ENCODE peak calls at places on chromosome 20, in nine cellular contexts. One of them, this sample, is unnamed.

GRCh38 chr20:38601216-38602184 is at the start of gene ARHGAP40:
- DNase-seq in Calu3: peak
- DNase-seq in caudate nucleus: peak
- DNase-seq in right cardiac atrium: no peak
- DNase-seq in GDM1: no peak
- DNase-seq in OCI-LY7: no peak
- DNase-seq in activated T-helper 1 cell treated with anti-CD3 and anti-CD28 coated beads, Interleukin-2, amount 50 U/mL, for 16 hours: no peak
- DNase-seq in CD4-positive, alpha-beta T cell: no peak
- DNase-seq in stimulated activated CD4-positive, alpha-beta T cell treated with anti-CD3 and anti-CD28 coated beads, Interleukin-4, amount 100 ng/mL, for 24 hours: peak
- DNase-seq in this sample: no peak

GRCh38 chr20:25533920-25534700 is 51.2 kb downstream of the NINL start:
- DNase-seq in GDM1: no peak
- DNase-seq in stimulated activated CD4-positive, alpha-beta T cell treated with anti-CD3 and anti-CD28 coated beads, Interleukin-4, amount 100 ng/mL, for 24 hours: no peak
- DNase-seq in activated T-helper 1 cell treated with anti-CD3 and anti-CD28 coated beads, Interleukin-2, amount 50 U/mL, for 16 hours: no peak
- DNase-seq in Calu3: no peak
- DNase-seq in CD4-positive, alpha-beta T cell: no peak
- DNase-seq in caudate nucleus: no peak
- DNase-seq in OCI-LY7: no peak
- DNase-seq in right cardiac atrium: no peak
- DNase-seq in this sample: no peak

GRCh38 chr20:59042151-59042795 is at the start of gene PRELID3B:
- DNase-seq in stimulated activated CD4-positive, alpha-beta T cell treated with anti-CD3 and anti-CD28 coated beads, Interleukin-4, amount 100 ng/mL, for 24 hours: no peak
- DNase-seq in GDM1: no peak
- DNase-seq in Calu3: peak
- DNase-seq in caudate nucleus: no peak
- DNase-seq in CD4-positive, alpha-beta T cell: no peak
- DNase-seq in OCI-LY7: peak
- DNase-seq in activated T-helper 1 cell treated with anti-CD3 and anti-CD28 coated beads, Interleukin-2, amount 50 U/mL, for 16 hours: no peak
- DNase-seq in right cardiac atrium: no peak
- DNase-seq in this sample: peak

GRCh38 chr20:37394543-37395410 is 48.8 kb downstream of the SRC start:
- DNase-seq in OCI-LY7: no peak
- DNase-seq in caudate nucleus: no peak
- DNase-seq in stimulated activated CD4-positive, alpha-beta T cell treated with anti-CD3 and anti-CD28 coated beads, Interleukin-4, amount 100 ng/mL, for 24 hours: no peak
- DNase-seq in activated T-helper 1 cell treated with anti-CD3 and anti-CD28 coated beads, Interleukin-2, amount 50 U/mL, for 16 hours: no peak
- DNase-seq in Calu3: no peak
- DNase-seq in right cardiac atrium: no peak
- DNase-seq in CD4-positive, alpha-beta T cell: no peak
- DNase-seq in GDM1: no peak
- DNase-seq in this sample: no peak

GRCh38 chr20:19867074-19867473 is 109.0 kb downstream of the RIN2 start:
- DNase-seq in right cardiac atrium: no peak
- DNase-seq in OCI-LY7: no peak
- DNase-seq in Calu3: no peak
- DNase-seq in GDM1: no peak
- DNase-seq in activated T-helper 1 cell treated with anti-CD3 and anti-CD28 coated beads, Interleukin-2, amount 50 U/mL, for 16 hours: no peak
- DNase-seq in caudate nucleus: no peak
- DNase-seq in CD4-positive, alpha-beta T cell: no peak
- DNase-seq in stimulated activated CD4-positive, alpha-beta T cell treated with anti-CD3 and anti-CD28 coated beads, Interleukin-4, amount 100 ng/mL, for 24 hours: no peak
- DNase-seq in this sample: no peak

GRCh38 chr20:11387189-11387754 is 530.4 kb upstream of the BTBD3 start:
- DNase-seq in GDM1: no peak
- DNase-seq in Calu3: peak
- DNase-seq in CD4-positive, alpha-beta T cell: no peak
- DNase-seq in activated T-helper 1 cell treated with anti-CD3 and anti-CD28 coated beads, Interleukin-2, amount 50 U/mL, for 16 hours: no peak
- DNase-seq in OCI-LY7: no peak
- DNase-seq in stimulated activated CD4-positive, alpha-beta T cell treated with anti-CD3 and anti-CD28 coated beads, Interleukin-4, amount 100 ng/mL, for 24 hours: no peak
- DNase-seq in right cardiac atrium: no peak
- DNase-seq in caudate nucleus: no peak
- DNase-seq in this sample: no peak

GRCh38 chr20:36836591-36837329 is 39.2 kb upstream of the TLDC2 start:
- DNase-seq in activated T-helper 1 cell treated with anti-CD3 and anti-CD28 coated beads, Interleukin-2, amount 50 U/mL, for 16 hours: no peak
- DNase-seq in right cardiac atrium: peak
- DNase-seq in OCI-LY7: peak
- DNase-seq in caudate nucleus: no peak
- DNase-seq in GDM1: peak
- DNase-seq in Calu3: peak
- DNase-seq in stimulated activated CD4-positive, alpha-beta T cell treated with anti-CD3 and anti-CD28 coated beads, Interleukin-4, amount 100 ng/mL, for 24 hours: peak
- DNase-seq in CD4-positive, alpha-beta T cell: peak
- DNase-seq in this sample: no peak

GRCh38 chr20:16143596-16143995 is 429.7 kb downstream of the KIF16B start:
- DNase-seq in stimulated activated CD4-positive, alpha-beta T cell treated with anti-CD3 and anti-CD28 coated beads, Interleukin-4, amount 100 ng/mL, for 24 hours: no peak
- DNase-seq in GDM1: no peak
- DNase-seq in Calu3: no peak
- DNase-seq in activated T-helper 1 cell treated with anti-CD3 and anti-CD28 coated beads, Interleukin-2, amount 50 U/mL, for 16 hours: no peak
- DNase-seq in CD4-positive, alpha-beta T cell: no peak
- DNase-seq in right cardiac atrium: no peak
- DNase-seq in caudate nucleus: no peak
- DNase-seq in OCI-LY7: no peak
- DNase-seq in this sample: no peak

GRCh38 chr20:57882451-57883161 is 172.8 kb upstream of the PMEPA1 start:
- DNase-seq in stimulated activated CD4-positive, alpha-beta T cell treated with anti-CD3 and anti-CD28 coated beads, Interleukin-4, amount 100 ng/mL, for 24 hours: no peak
- DNase-seq in CD4-positive, alpha-beta T cell: no peak
- DNase-seq in Calu3: no peak
- DNase-seq in OCI-LY7: no peak
- DNase-seq in GDM1: no peak
- DNase-seq in caudate nucleus: no peak
- DNase-seq in right cardiac atrium: no peak
- DNase-seq in activated T-helper 1 cell treated with anti-CD3 and anti-CD28 coated beads, Interleukin-2, amount 50 U/mL, for 16 hours: no peak
- DNase-seq in this sample: no peak

GRCh38 chr20:10093087-10093591 is 58.4 kb downstream of the ANKEF1 start:
- DNase-seq in caudate nucleus: no peak
- DNase-seq in GDM1: no peak
- DNase-seq in right cardiac atrium: peak
- DNase-seq in OCI-LY7: no peak
- DNase-seq in CD4-positive, alpha-beta T cell: no peak
- DNase-seq in stimulated activated CD4-positive, alpha-beta T cell treated with anti-CD3 and anti-CD28 coated beads, Interleukin-4, amount 100 ng/mL, for 24 hours: no peak
- DNase-seq in activated T-helper 1 cell treated with anti-CD3 and anti-CD28 coated beads, Interleukin-2, amount 50 U/mL, for 16 hours: no peak
- DNase-seq in Calu3: peak
- DNase-seq in this sample: no peak

GRCh38 chr20:16748058-16748457 is at the start of gene OTOR:
- DNase-seq in GDM1: no peak
- DNase-seq in stimulated activated CD4-positive, alpha-beta T cell treated with anti-CD3 and anti-CD28 coated beads, Interleukin-4, amount 100 ng/mL, for 24 hours: no peak
- DNase-seq in activated T-helper 1 cell treated with anti-CD3 and anti-CD28 coated beads, Interleukin-2, amount 50 U/mL, for 16 hours: no peak
- DNase-seq in caudate nucleus: no peak
- DNase-seq in OCI-LY7: no peak
- DNase-seq in Calu3: no peak
- DNase-seq in right cardiac atrium: no peak
- DNase-seq in CD4-positive, alpha-beta T cell: no peak
- DNase-seq in this sample: no peak

GRCh38 chr20:8454137-8454712 is 322.2 kb downstream of the PLCB1 start:
- DNase-seq in Calu3: no peak
- DNase-seq in OCI-LY7: peak
- DNase-seq in GDM1: peak
- DNase-seq in caudate nucleus: no peak
- DNase-seq in CD4-positive, alpha-beta T cell: no peak
- DNase-seq in stimulated activated CD4-positive, alpha-beta T cell treated with anti-CD3 and anti-CD28 coated beads, Interleukin-4, amount 100 ng/mL, for 24 hours: peak
- DNase-seq in right cardiac atrium: no peak
- DNase-seq in activated T-helper 1 cell treated with anti-CD3 and anti-CD28 coated beads, Interleukin-2, amount 50 U/mL, for 16 hours: no peak
- DNase-seq in this sample: no peak

GRCh38 chr20:5528719-5529256 is 212.0 kb upstream of the PROKR2 start:
- DNase-seq in caudate nucleus: peak
- DNase-seq in OCI-LY7: peak
- DNase-seq in stimulated activated CD4-positive, alpha-beta T cell treated with anti-CD3 and anti-CD28 coated beads, Interleukin-4, amount 100 ng/mL, for 24 hours: peak
- DNase-seq in GDM1: peak
- DNase-seq in right cardiac atrium: peak
- DNase-seq in CD4-positive, alpha-beta T cell: peak
- DNase-seq in activated T-helper 1 cell treated with anti-CD3 and anti-CD28 coated beads, Interleukin-2, amount 50 U/mL, for 16 hours: peak
- DNase-seq in Calu3: peak
- DNase-seq in this sample: no peak

GRCh38 chr20:50277064-50277415 is 86.4 kb downstream of the CEBPB start:
- DNase-seq in OCI-LY7: no peak
- DNase-seq in CD4-positive, alpha-beta T cell: no peak
- DNase-seq in right cardiac atrium: peak
- DNase-seq in stimulated activated CD4-positive, alpha-beta T cell treated with anti-CD3 and anti-CD28 coated beads, Interleukin-4, amount 100 ng/mL, for 24 hours: no peak
- DNase-seq in GDM1: no peak
- DNase-seq in caudate nucleus: no peak
- DNase-seq in Calu3: no peak
- DNase-seq in activated T-helper 1 cell treated with anti-CD3 and anti-CD28 coated beads, Interleukin-2, amount 50 U/mL, for 16 hours: no peak
- DNase-seq in this sample: no peak

GRCh38 chr20:57898332-57898731 is 188.5 kb upstream of the PMEPA1 start:
- DNase-seq in GDM1: no peak
- DNase-seq in activated T-helper 1 cell treated with anti-CD3 and anti-CD28 coated beads, Interleukin-2, amount 50 U/mL, for 16 hours: no peak
- DNase-seq in right cardiac atrium: no peak
- DNase-seq in CD4-positive, alpha-beta T cell: no peak
- DNase-seq in OCI-LY7: no peak
- DNase-seq in caudate nucleus: no peak
- DNase-seq in Calu3: no peak
- DNase-seq in stimulated activated CD4-positive, alpha-beta T cell treated with anti-CD3 and anti-CD28 coated beads, Interleukin-4, amount 100 ng/mL, for 24 hours: no peak
- DNase-seq in this sample: no peak

GRCh38 chr20:10990625-10991382 is 317.0 kb upstream of the JAG1 start:
- DNase-seq in OCI-LY7: no peak
- DNase-seq in GDM1: no peak
- DNase-seq in right cardiac atrium: no peak
- DNase-seq in stimulated activated CD4-positive, alpha-beta T cell treated with anti-CD3 and anti-CD28 coated beads, Interleukin-4, amount 100 ng/mL, for 24 hours: no peak
- DNase-seq in Calu3: no peak
- DNase-seq in activated T-helper 1 cell treated with anti-CD3 and anti-CD28 coated beads, Interleukin-2, amount 50 U/mL, for 16 hours: no peak
- DNase-seq in caudate nucleus: no peak
- DNase-seq in CD4-positive, alpha-beta T cell: no peak
- DNase-seq in this sample: no peak

GRCh38 chr20:33568378-33569289 is 78.7 kb downstream of the CBFA2T2 start:
- DNase-seq in Calu3: no peak
- DNase-seq in stimulated activated CD4-positive, alpha-beta T cell treated with anti-CD3 and anti-CD28 coated beads, Interleukin-4, amount 100 ng/mL, for 24 hours: no peak
- DNase-seq in GDM1: no peak
- DNase-seq in OCI-LY7: peak
- DNase-seq in caudate nucleus: peak
- DNase-seq in CD4-positive, alpha-beta T cell: no peak
- DNase-seq in right cardiac atrium: peak
- DNase-seq in activated T-helper 1 cell treated with anti-CD3 and anti-CD28 coated beads, Interleukin-2, amount 50 U/mL, for 16 hours: no peak
- DNase-seq in this sample: no peak

GRCh38 chr20:1946762-1947534 is 46.9 kb downstream of the PDYN start:
- DNase-seq in CD4-positive, alpha-beta T cell: no peak
- DNase-seq in right cardiac atrium: peak
- DNase-seq in stimulated activated CD4-positive, alpha-beta T cell treated with anti-CD3 and anti-CD28 coated beads, Interleukin-4, amount 100 ng/mL, for 24 hours: no peak
- DNase-seq in caudate nucleus: no peak
- DNase-seq in GDM1: no peak
- DNase-seq in activated T-helper 1 cell treated with anti-CD3 and anti-CD28 coated beads, Interleukin-2, amount 50 U/mL, for 16 hours: no peak
- DNase-seq in Calu3: no peak
- DNase-seq in OCI-LY7: no peak
- DNase-seq in this sample: no peak

GRCh38 chr20:37954626-37955025 is 51.7 kb downstream of the VSTM2L start:
- DNase-seq in right cardiac atrium: no peak
- DNase-seq in activated T-helper 1 cell treated with anti-CD3 and anti-CD28 coated beads, Interleukin-2, amount 50 U/mL, for 16 hours: no peak
- DNase-seq in OCI-LY7: no peak
- DNase-seq in CD4-positive, alpha-beta T cell: no peak
- DNase-seq in caudate nucleus: no peak
- DNase-seq in stimulated activated CD4-positive, alpha-beta T cell treated with anti-CD3 and anti-CD28 coated beads, Interleukin-4, amount 100 ng/mL, for 24 hours: no peak
- DNase-seq in Calu3: no peak
- DNase-seq in GDM1: no peak
- DNase-seq in this sample: no peak

GRCh38 chr20:23082846-23083552 is 3.1 kb downstream of the CD93 start:
- DNase-seq in right cardiac atrium: peak
- DNase-seq in caudate nucleus: no peak
- DNase-seq in CD4-positive, alpha-beta T cell: no peak
- DNase-seq in stimulated activated CD4-positive, alpha-beta T cell treated with anti-CD3 and anti-CD28 coated beads, Interleukin-4, amount 100 ng/mL, for 24 hours: no peak
- DNase-seq in GDM1: no peak
- DNase-seq in activated T-helper 1 cell treated with anti-CD3 and anti-CD28 coated beads, Interleukin-2, amount 50 U/mL, for 16 hours: no peak
- DNase-seq in Calu3: no peak
- DNase-seq in OCI-LY7: no peak
- DNase-seq in this sample: no peak

GRCh38 chr20:20710847-20711315 is 1.6 kb downstream of the RALGAPA2 start:
- DNase-seq in GDM1: no peak
- DNase-seq in CD4-positive, alpha-beta T cell: peak
- DNase-seq in activated T-helper 1 cell treated with anti-CD3 and anti-CD28 coated beads, Interleukin-2, amount 50 U/mL, for 16 hours: no peak
- DNase-seq in Calu3: peak
- DNase-seq in caudate nucleus: no peak
- DNase-seq in stimulated activated CD4-positive, alpha-beta T cell treated with anti-CD3 and anti-CD28 coated beads, Interleukin-4, amount 100 ng/mL, for 24 hours: peak
- DNase-seq in OCI-LY7: peak
- DNase-seq in right cardiac atrium: no peak
- DNase-seq in this sample: no peak

GRCh38 chr20:61303675-61304074 is 51.6 kb downstream of the CDH4 start:
- DNase-seq in OCI-LY7: no peak
- DNase-seq in stimulated activated CD4-positive, alpha-beta T cell treated with anti-CD3 and anti-CD28 coated beads, Interleukin-4, amount 100 ng/mL, for 24 hours: no peak
- DNase-seq in activated T-helper 1 cell treated with anti-CD3 and anti-CD28 coated beads, Interleukin-2, amount 50 U/mL, for 16 hours: no peak
- DNase-seq in caudate nucleus: no peak
- DNase-seq in right cardiac atrium: no peak
- DNase-seq in CD4-positive, alpha-beta T cell: no peak
- DNase-seq in Calu3: no peak
- DNase-seq in GDM1: no peak
- DNase-seq in this sample: no peak

GRCh38 chr20:13231031-13231752 is 10.1 kb downstream of the ISM1 start:
- DNase-seq in GDM1: no peak
- DNase-seq in stimulated activated CD4-positive, alpha-beta T cell treated with anti-CD3 and anti-CD28 coated beads, Interleukin-4, amount 100 ng/mL, for 24 hours: peak
- DNase-seq in caudate nucleus: no peak
- DNase-seq in activated T-helper 1 cell treated with anti-CD3 and anti-CD28 coated beads, Interleukin-2, amount 50 U/mL, for 16 hours: no peak
- DNase-seq in OCI-LY7: no peak
- DNase-seq in Calu3: no peak
- DNase-seq in CD4-positive, alpha-beta T cell: peak
- DNase-seq in right cardiac atrium: no peak
- DNase-seq in this sample: no peak

GRCh38 chr20:5191829-5192569 is 65.2 kb downstream of the CDS2 start:
- DNase-seq in caudate nucleus: peak
- DNase-seq in OCI-LY7: peak
- DNase-seq in activated T-helper 1 cell treated with anti-CD3 and anti-CD28 coated beads, Interleukin-2, amount 50 U/mL, for 16 hours: no peak
- DNase-seq in GDM1: peak
- DNase-seq in Calu3: peak
- DNase-seq in right cardiac atrium: no peak
- DNase-seq in CD4-positive, alpha-beta T cell: peak
- DNase-seq in stimulated activated CD4-positive, alpha-beta T cell treated with anti-CD3 and anti-CD28 coated beads, Interleukin-4, amount 100 ng/mL, for 24 hours: peak
- DNase-seq in this sample: no peak

GRCh38 chr20:22248052-22248667 is 336.2 kb downstream of the FOXA2 start:
- DNase-seq in Calu3: no peak
- DNase-seq in GDM1: no peak
- DNase-seq in OCI-LY7: peak
- DNase-seq in activated T-helper 1 cell treated with anti-CD3 and anti-CD28 coated beads, Interleukin-2, amount 50 U/mL, for 16 hours: no peak
- DNase-seq in stimulated activated CD4-positive, alpha-beta T cell treated with anti-CD3 and anti-CD28 coated beads, Interleukin-4, amount 100 ng/mL, for 24 hours: no peak
- DNase-seq in caudate nucleus: no peak
- DNase-seq in right cardiac atrium: no peak
- DNase-seq in CD4-positive, alpha-beta T cell: no peak
- DNase-seq in this sample: no peak

GRCh38 chr20:55103188-55103587 is 627.8 kb downstream of the DOK5 start:
- DNase-seq in GDM1: no peak
- DNase-seq in CD4-positive, alpha-beta T cell: no peak
- DNase-seq in stimulated activated CD4-positive, alpha-beta T cell treated with anti-CD3 and anti-CD28 coated beads, Interleukin-4, amount 100 ng/mL, for 24 hours: no peak
- DNase-seq in activated T-helper 1 cell treated with anti-CD3 and anti-CD28 coated beads, Interleukin-2, amount 50 U/mL, for 16 hours: no peak
- DNase-seq in caudate nucleus: no peak
- DNase-seq in OCI-LY7: no peak
- DNase-seq in Calu3: no peak
- DNase-seq in right cardiac atrium: peak
- DNase-seq in this sample: no peak

GRCh38 chr20:62202083-62202395 is 18.0 kb downstream of the HRH3 start:
- DNase-seq in Calu3: no peak
- DNase-seq in CD4-positive, alpha-beta T cell: no peak
- DNase-seq in GDM1: no peak
- DNase-seq in stimulated activated CD4-positive, alpha-beta T cell treated with anti-CD3 and anti-CD28 coated beads, Interleukin-4, amount 100 ng/mL, for 24 hours: no peak
- DNase-seq in activated T-helper 1 cell treated with anti-CD3 and anti-CD28 coated beads, Interleukin-2, amount 50 U/mL, for 16 hours: no peak
- DNase-seq in OCI-LY7: no peak
- DNase-seq in right cardiac atrium: peak
- DNase-seq in caudate nucleus: no peak
- DNase-seq in this sample: no peak

GRCh38 chr20:63057133-63058117 is 50.7 kb upstream of the BHLHE23 start:
- DNase-seq in caudate nucleus: no peak
- DNase-seq in stimulated activated CD4-positive, alpha-beta T cell treated with anti-CD3 and anti-CD28 coated beads, Interleukin-4, amount 100 ng/mL, for 24 hours: no peak
- DNase-seq in activated T-helper 1 cell treated with anti-CD3 and anti-CD28 coated beads, Interleukin-2, amount 50 U/mL, for 16 hours: no peak
- DNase-seq in CD4-positive, alpha-beta T cell: no peak
- DNase-seq in Calu3: no peak
- DNase-seq in GDM1: no peak
- DNase-seq in OCI-LY7: no peak
- DNase-seq in right cardiac atrium: no peak
- DNase-seq in this sample: no peak

GRCh38 chr20:23643665-23644064 is 5.9 kb upstream of the CST3 start:
- DNase-seq in activated T-helper 1 cell treated with anti-CD3 and anti-CD28 coated beads, Interleukin-2, amount 50 U/mL, for 16 hours: no peak
- DNase-seq in GDM1: peak
- DNase-seq in CD4-positive, alpha-beta T cell: no peak
- DNase-seq in stimulated activated CD4-positive, alpha-beta T cell treated with anti-CD3 and anti-CD28 coated beads, Interleukin-4, amount 100 ng/mL, for 24 hours: no peak
- DNase-seq in OCI-LY7: no peak
- DNase-seq in right cardiac atrium: no peak
- DNase-seq in caudate nucleus: no peak
- DNase-seq in Calu3: no peak
- DNase-seq in this sample: no peak

GRCh38 chr20:32527447-32528055 is 57.6 kb downstream of the NOL4L start:
- DNase-seq in stimulated activated CD4-positive, alpha-beta T cell treated with anti-CD3 and anti-CD28 coated beads, Interleukin-4, amount 100 ng/mL, for 24 hours: no peak
- DNase-seq in activated T-helper 1 cell treated with anti-CD3 and anti-CD28 coated beads, Interleukin-2, amount 50 U/mL, for 16 hours: no peak
- DNase-seq in CD4-positive, alpha-beta T cell: no peak
- DNase-seq in caudate nucleus: no peak
- DNase-seq in Calu3: no peak
- DNase-seq in right cardiac atrium: no peak
- DNase-seq in OCI-LY7: no peak
- DNase-seq in GDM1: no peak
- DNase-seq in this sample: no peak

GRCh38 chr20:35555951-35556645 is 14.2 kb downstream of the ERGIC3 start:
- DNase-seq in Calu3: no peak
- DNase-seq in CD4-positive, alpha-beta T cell: no peak
- DNase-seq in GDM1: no peak
- DNase-seq in caudate nucleus: no peak
- DNase-seq in activated T-helper 1 cell treated with anti-CD3 and anti-CD28 coated beads, Interleukin-2, amount 50 U/mL, for 16 hours: no peak
- DNase-seq in OCI-LY7: no peak
- DNase-seq in stimulated activated CD4-positive, alpha-beta T cell treated with anti-CD3 and anti-CD28 coated beads, Interleukin-4, amount 100 ng/mL, for 24 hours: no peak
- DNase-seq in right cardiac atrium: no peak
- DNase-seq in this sample: no peak